ENCODE peak calls at places on chromosome 7, in ten cellular contexts. Z, Q, P, G, R, I, X, J, N and F are unnamed samples.

GRCh38 chr7:44196450-44196872 is 4.3 kb upstream of the YKT6 start:
- DNase-seq in Q (no peak), N (peak), R (peak), I (no peak), J (no peak), P (no peak), X (peak), Z (no peak), G (peak), F (no peak)

GRCh38 chr7:76357379-76358052 is 1.3 kb downstream of the YWHAG start:
- DNase-seq in Z (no peak), G (no peak), X (no peak), P (no peak), I (no peak), J (no peak), Q (no peak), R (no peak), N (no peak), F (no peak)

GRCh38 chr7:6614941-6615737 is at the start of gene ZNF853:
- DNase-seq in J (peak), Q (no peak), X (no peak), Z (no peak), I (no peak), R (no peak), G (no peak), P (peak), N (peak), F (no peak)

GRCh38 chr7:11006271-11006670 is 32.6 kb downstream of the PHF14 start:
- DNase-seq in G (no peak), R (no peak), Z (no peak), Q (no peak), X (no peak), J (no peak), I (no peak), N (no peak), P (no peak), F (no peak)

GRCh38 chr7:15675379-15675778 is 11.1 kb downstream of the MEOX2 start:
- DNase-seq in X (no peak), N (no peak), G (no peak), Q (no peak), R (no peak), I (no peak), J (no peak), Z (no peak), P (no peak), F (no peak)

GRCh38 chr7:152516216-152516615 is 80.4 kb upstream of the KMT2C start:
- DNase-seq in J (no peak), Z (no peak), R (no peak), Q (no peak), X (no peak), G (no peak), I (no peak), N (no peak), P (no peak), F (no peak)

GRCh38 chr7:22255342-22255741 is 101.6 kb downstream of the RAPGEF5 start:
- DNase-seq in X (no peak), P (no peak), N (no peak), Q (no peak), R (no peak), Z (no peak), G (no peak), J (no peak), I (no peak), F (no peak)

GRCh38 chr7:101626069-101626671 is 2.9 kb downstream of the MYL10 start:
- DNase-seq in I (no peak), Q (no peak), R (no peak), Z (no peak), P (no peak), G (no peak), X (no peak), N (no peak), J (no peak), F (no peak)

GRCh38 chr7:126501617-126502016 is 751.1 kb downstream of the GRM8 start:
- DNase-seq in G (no peak), I (no peak), N (no peak), R (no peak), Z (no peak), Q (no peak), P (no peak), X (no peak), J (no peak), F (no peak)

GRCh38 chr7:131190146-131190545 is 137.5 kb upstream of the MKLN1 start:
- DNase-seq in X (no peak), R (peak), Z (no peak), G (no peak), P (no peak), I (no peak), N (no peak), J (no peak), Q (peak), F (no peak)

GRCh38 chr7:5594616-5595544 is 171.2 kb upstream of the TNRC18 start:
- DNase-seq in R (peak), X (no peak), I (no peak), J (peak), P (peak), N (peak), Z (no peak), G (no peak), Q (no peak), F (no peak)

GRCh38 chr7:99030951-99031350 is 113.0 kb downstream of the SMURF1 start:
- DNase-seq in N (no peak), P (no peak), G (no peak), I (no peak), Q (peak), Z (no peak), J (no peak), X (no peak), R (no peak), F (no peak)

GRCh38 chr7:75688200-75689136 is 50.3 kb downstream of the HIP1 start:
- DNase-seq in X (peak), J (peak), R (no peak), I (no peak), Q (peak), G (no peak), Z (no peak), P (no peak), N (peak), F (no peak)

GRCh38 chr7:158740013-158740656 is 35.5 kb upstream of the NCAPG2 start:
- DNase-seq in G (peak), N (no peak), X (no peak), J (no peak), P (no peak), R (peak), Q (no peak), Z (no peak), I (no peak), F (no peak)

GRCh38 chr7:130919316-130920103 is 185.5 kb upstream of the KLF14 start:
- DNase-seq in R (no peak), P (no peak), G (no peak), I (no peak), N (no peak), J (no peak), Q (no peak), Z (no peak), X (no peak), F (no peak)

GRCh38 chr7:155412416-155413253 is 45.3 kb upstream of the EN2 start:
- DNase-seq in I (peak), Q (peak), R (peak), N (peak), X (peak), J (peak), P (no peak), Z (peak), G (peak), F (peak)

GRCh38 chr7:69108041-69108440 is 490.2 kb upstream of the AUTS2 start:
- DNase-seq in N (no peak), G (no peak), Q (no peak), X (no peak), I (no peak), P (no peak), Z (no peak), R (no peak), J (no peak), F (no peak)

GRCh38 chr7:55018361-55019328 is at the start of gene EGFR:
- DNase-seq in I (peak), R (peak), Z (no peak), P (peak), X (no peak), N (no peak), J (peak), Q (peak), G (no peak), F (peak)

GRCh38 chr7:65980478-65981250 is 1.3 kb downstream of the GUSB start:
- DNase-seq in G (no peak), N (no peak), Z (peak), R (peak), X (peak), Q (no peak), P (no peak), I (peak), J (no peak), F (peak)

GRCh38 chr7:66640802-66641525 is 12.3 kb downstream of the KCTD7 start:
- DNase-seq in Z (no peak), X (no peak), Q (no peak), N (no peak), P (no peak), J (no peak), G (no peak), R (no peak), I (no peak), F (no peak)

GRCh38 chr7:52715701-52716100 is 319.7 kb upstream of the POM121L12 start:
- DNase-seq in X (no peak), Q (no peak), P (peak), G (no peak), I (no peak), Z (no peak), J (peak), N (no peak), R (no peak), F (no peak)

GRCh38 chr7:55304363-55304762 is 60.8 kb upstream of the LANCL2 start:
- DNase-seq in P (no peak), Q (no peak), Z (no peak), R (peak), N (no peak), I (no peak), G (no peak), J (no peak), X (no peak), F (no peak)

GRCh38 chr7:16348251-16348650 is 73.1 kb downstream of the CRPPA start:
- DNase-seq in I (no peak), R (no peak), Z (no peak), G (no peak), N (no peak), X (no peak), Q (no peak), J (no peak), P (no peak), F (no peak)

GRCh38 chr7:87875151-87876039 is 765 bp downstream of the SLC25A40 start:
- DNase-seq in Q (peak), P (no peak), R (peak), Z (no peak), J (no peak), X (peak), G (no peak), N (peak), I (no peak), F (no peak)

GRCh38 chr7:138867744-138868143 is 69.7 kb upstream of the ATP6V0A4 start:
- DNase-seq in P (no peak), X (no peak), R (no peak), I (no peak), N (no peak), J (no peak), Z (no peak), G (no peak), Q (peak), F (no peak)